ENCODE peak calls at places on chromosomes 4 and X, in ten cellular contexts. B is hepatic stellate cell; D is hippocampal formation; F is tibial nerve; N is activated naive CD4-positive, alpha-beta T cell treated with anti-CD3 and anti-CD28 coated beads for 36 hours; Q is tibial artery; I is dermis blood vessel endothelial cell; P is epithelial cell of prostate; W is SHP77 treated with DMSO at 0.1 percent for 48 hours; K is memory B cell. S is an unnamed sample.

GRCh38 chr4:38533024-38533556 is 130.9 kb upstream of the KLF3 start:
- DNase-seq in F (no peak), W (no peak), P (no peak), D (no peak), B (no peak), K (no peak), I (no peak), N (no peak), Q (no peak), S (no peak)

GRCh38 chr4:31539279-31540074 is 819.3 kb downstream of the PCDH7 start:
- DNase-seq in F (no peak), B (no peak), N (no peak), Q (no peak), I (no peak), P (no peak), K (no peak), W (no peak), D (no peak), S (no peak)

GRCh38 chrX:35115205-35115604 is 172.6 kb downstream of the FAM47B start:
- DNase-seq in P (no peak), D (no peak), W (no peak), I (no peak), N (no peak), B (peak; percentile 8), Q (no peak), K (no peak), F (no peak), S (no peak)

GRCh38 chr4:43411226-43411625 is 518.7 kb downstream of the GRXCR1 start:
- DNase-seq in D (no peak), I (no peak), P (no peak), B (no peak), K (no peak), W (no peak), Q (no peak), N (no peak), F (no peak), S (no peak)

GRCh38 chr4:19224820-19225219 is 1026.9 kb upstream of the SLIT2 start:
- DNase-seq in W (no peak), Q (no peak), K (no peak), D (peak; percentile 30), P (no peak), N (no peak), B (no peak), I (peak; percentile 35), F (no peak), S (no peak)

GRCh38 chr4:4410271-4410670 is 23.4 kb downstream of the NSG1 start:
- DNase-seq in W (no peak), K (no peak), I (no peak), D (no peak), N (no peak), Q (no peak), P (no peak), F (no peak), B (no peak), S (no peak)

GRCh38 chr4:6095023-6095817 is 77.0 kb upstream of the C4orf50 start:
- DNase-seq in F (no peak), B (no peak), D (no peak), W (no peak), Q (no peak), I (peak; percentile 40), N (peak; percentile 7), K (no peak), P (peak; percentile 34), S (no peak)

GRCh38 chr4:127975121-127975770 is 10.0 kb downstream of the ABHD18 start:
- DNase-seq in W (no peak), I (no peak), Q (no peak), P (peak; percentile 88), F (no peak), D (no peak), B (no peak), K (no peak), N (no peak), S (no peak)

GRCh38 chr4:139686130-139686529 is 20.5 kb downstream of the MGST2 start:
- DNase-seq in Q (no peak), K (no peak), P (no peak), W (no peak), I (no peak), B (no peak), N (no peak), F (no peak), D (no peak), S (no peak)

GRCh38 chrX:9678215-9678980 is 87.2 kb downstream of the GPR143 start:
- DNase-seq in W (no peak), D (no peak), P (no peak), B (no peak), K (no peak), N (no peak), I (no peak), F (no peak), Q (no peak), S (no peak)

GRCh38 chrX:66049056-66049455 is 9.2 kb upstream of the VSIG4 start:
- DNase-seq in D (no peak), K (no peak), F (no peak), I (no peak), N (no peak), Q (no peak), P (no peak), W (no peak), B (no peak), S (no peak)

GRCh38 chrX:119618439-119618838 is 12.2 kb upstream of the NKRF start:
- DNase-seq in I (no peak), D (no peak), F (no peak), W (no peak), B (no peak), N (no peak), P (no peak), Q (peak; percentile 21), K (no peak), S (no peak)

GRCh38 chr4:122874194-122874593 is 47.6 kb downstream of the FGF2 start:
- DNase-seq in F (no peak), D (no peak), K (no peak), N (no peak), P (no peak), Q (no peak), B (peak; percentile 65), W (no peak), I (peak; percentile 44), S (no peak)

GRCh38 chr4:8849266-8850073 is 22.2 kb downstream of the HMX1 start:
- DNase-seq in P (no peak), F (no peak), Q (peak; percentile 9), I (no peak), B (no peak), K (no peak), D (no peak), W (no peak), N (no peak), S (no peak)

GRCh38 chrX:68204639-68205038 is 228.7 kb downstream of the OPHN1 start:
- DNase-seq in K (no peak), N (no peak), I (no peak), F (no peak), Q (no peak), D (no peak), P (no peak), W (no peak), B (no peak), S (no peak)

GRCh38 chr4:4492161-4492847 is 49.5 kb downstream of the STX18 start:
- DNase-seq in P (no peak), K (no peak), Q (no peak), N (peak; percentile 13), I (peak; percentile 56), W (no peak), D (no peak), B (peak; percentile 21), F (no peak), S (no peak)

GRCh38 chr4:54541426-54542118 is 116.2 kb upstream of the KIT start:
- DNase-seq in Q (no peak), D (no peak), W (no peak), K (no peak), I (no peak), B (no peak), F (no peak), N (no peak), P (no peak), S (no peak)

GRCh38 chrX:68490644-68491043 is 8.2 kb upstream of the YIPF6 start:
- DNase-seq in B (peak; percentile 42), Q (no peak), W (peak; percentile 1), I (peak; percentile 58), D (no peak), P (no peak), F (no peak), N (no peak), K (no peak), S (no peak)

GRCh38 chr4:104751468-104751867 is 256.8 kb upstream of the CXXC4 start:
- DNase-seq in D (no peak), W (no peak), N (no peak), I (no peak), K (no peak), P (no peak), Q (no peak), B (no peak), F (no peak), S (no peak)

GRCh38 chrX:24245201-24245600 is 68.7 kb downstream of the SUPT20HL2 start:
- DNase-seq in P (peak; percentile 18), N (no peak), K (no peak), D (no peak), B (peak; percentile 38), I (no peak), Q (no peak), F (no peak), W (no peak), S (no peak)

GRCh38 chr4:172514801-172515200 is 653.8 kb upstream of the GALNT7 start:
- DNase-seq in N (no peak), D (no peak), Q (no peak), F (no peak), W (no peak), B (no peak), P (no peak), I (no peak), K (no peak), S (no peak)

GRCh38 chr4:134518574-134519217 is 317.1 kb upstream of the PABPC4L start:
- DNase-seq in B (no peak), Q (no peak), N (no peak), K (no peak), I (no peak), F (no peak), D (no peak), W (no peak), P (no peak), S (no peak)

GRCh38 chr4:2791518-2792395 is 1.1 kb upstream of the SH3BP2 start:
- DNase-seq in D (no peak), P (no peak), I (no peak), W (no peak), N (no peak), B (no peak), F (peak; percentile 12), K (peak; percentile 16), Q (peak; percentile 18), S (no peak)

GRCh38 chr4:168917150-168917779 is 92.8 kb downstream of the CBR4 start:
- DNase-seq in N (no peak), F (no peak), K (no peak), Q (no peak), P (no peak), W (no peak), I (peak; percentile 73), D (peak; percentile 46), B (no peak), S (no peak)

GRCh38 chr4:164748375-164748774 is 5.6 kb upstream of the SMIM31 start:
- DNase-seq in Q (no peak), W (peak; percentile 10), D (peak; percentile 34), I (peak; percentile 50), P (no peak), B (peak; percentile 6), F (no peak), K (no peak), N (no peak), S (no peak)

GRCh38 chr4:55355555-55355954 is 9.5 kb downstream of the SRD5A3 start:
- DNase-seq in Q (no peak), P (no peak), K (no peak), W (no peak), N (no peak), F (no peak), I (no peak), D (no peak), B (no peak), S (no peak)

GRCh38 chrX:3262906-3263305 is 83.5 kb downstream of the MXRA5 start:
- DNase-seq in D (no peak), F (no peak), Q (no peak), I (peak; percentile 74), P (no peak), N (no peak), W (no peak), B (peak; percentile 25), K (no peak), S (no peak)

GRCh38 chrX:131577433-131577832 is 33.6 kb downstream of the OR13H1 start:
- DNase-seq in I (no peak), N (no peak), B (no peak), Q (no peak), D (no peak), K (no peak), P (no peak), F (no peak), W (no peak), S (no peak)

S was measured in anterior cingulate cortex.